ENCODE peak calls at places on chromosomes 11 and 22, in six cellular contexts. G, Q, E, O, T and I are unnamed samples. For H3K36me3 and H3K27me3, the result is how much of the 10 kb centered on the place peaks cover.

GRCh38 chr11:62410972-62411371 is 7.9 kb upstream of the SCGB1A1 start:
- DNase-seq in Q (no peak), T (no peak), E (no peak), O (no peak), G (no peak), I (peak)

GRCh38 chr22:37300551-37301017 is 18.3 kb downstream of the CYTH4 start:
- DNase-seq in O (no peak), T (no peak), G (peak), Q (no peak), E (no peak), I (peak)

GRCh38 chr22:45878051-45878764 is 98.8 kb downstream of the WNT7B start:
- DNase-seq in T (no peak), G (no peak), E (peak), O (no peak), Q (peak), I (peak)

GRCh38 chr11:7858001-7858400 is 61.3 kb upstream of the OR5P2 start:
- DNase-seq in O (no peak), T (peak), Q (no peak), G (no peak), E (no peak), I (no peak)

GRCh38 chr22:19352766-19353165 is 61.2 kb upstream of the CLTCL1 start:
- DNase-seq in O (no peak), E (no peak), T (no peak), Q (no peak), G (no peak), I (no peak)

GRCh38 chr22:43848366-43849171 is 13.7 kb downstream of the SULT4A1 start:
- DNase-seq in T (no peak), E (no peak), Q (peak), G (no peak), O (peak), I (peak)

GRCh38 chr11:85809881-85810280 is 1.1 kb downstream of the SYTL2 start:
- DNase-seq in O (no peak), T (peak), G (peak), E (no peak), Q (no peak), I (peak)

GRCh38 chr11:37503411-37504065 is 905.5 kb upstream of the RAG2 start:
- DNase-seq in E (no peak), Q (no peak), G (no peak), T (no peak), O (no peak), I (no peak)

GRCh38 chr11:2381494-2382128 is 4.5 kb downstream of the CD81 start:
- DNase-seq in O (no peak), G (no peak), T (no peak), E (peak), Q (no peak), I (no peak)

GRCh38 chr11:3378426-3379423 is at the start of gene ZNF195:
- DNase-seq in O (peak), Q (peak), G (peak), E (peak), T (peak), I (peak)

GRCh38 chr11:34508514-34508913 is 5.1 kb downstream of the ELF5 start:
- DNase-seq in O (peak), E (no peak), Q (no peak), T (no peak), G (no peak), I (no peak)

GRCh38 chr22:32801001-32801435 is 487 bp upstream of the TIMP3 start:
- DNase-seq in E (no peak), O (no peak), G (no peak), Q (no peak), T (peak), I (no peak)
- H3K4me3 ChIP-seq in E (peak), O (peak), G (no peak), Q (peak), T (peak), I (peak)

DNA sequence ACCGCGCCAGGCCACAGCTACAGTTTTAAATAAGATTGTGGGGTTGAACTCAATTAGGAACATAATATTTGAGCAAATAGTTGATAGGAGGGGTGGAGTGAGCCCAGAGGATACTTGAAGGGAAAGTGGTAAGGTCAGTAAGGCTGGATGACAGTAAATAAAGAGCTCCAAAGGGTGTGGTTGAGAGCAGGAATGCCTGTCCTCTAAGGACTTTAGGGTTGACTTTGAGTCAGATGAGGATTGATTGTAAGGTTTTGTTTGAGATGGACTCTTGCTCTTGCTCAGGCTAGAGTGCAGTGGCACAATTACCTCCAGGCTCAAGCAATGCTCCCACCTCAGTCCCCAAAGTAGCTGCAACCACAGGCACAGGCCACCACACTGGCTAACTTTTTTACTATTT is 2.4 kb downstream of the FOXR1 start:
- DNase-seq in E (no peak), Q (no peak), O (no peak), T (no peak), G (no peak), I (no peak)
- H3K36me3 ChIP-seq in E (under half), Q (under half), O (under half), T (under half), G (under half), I (under half)

DNA sequence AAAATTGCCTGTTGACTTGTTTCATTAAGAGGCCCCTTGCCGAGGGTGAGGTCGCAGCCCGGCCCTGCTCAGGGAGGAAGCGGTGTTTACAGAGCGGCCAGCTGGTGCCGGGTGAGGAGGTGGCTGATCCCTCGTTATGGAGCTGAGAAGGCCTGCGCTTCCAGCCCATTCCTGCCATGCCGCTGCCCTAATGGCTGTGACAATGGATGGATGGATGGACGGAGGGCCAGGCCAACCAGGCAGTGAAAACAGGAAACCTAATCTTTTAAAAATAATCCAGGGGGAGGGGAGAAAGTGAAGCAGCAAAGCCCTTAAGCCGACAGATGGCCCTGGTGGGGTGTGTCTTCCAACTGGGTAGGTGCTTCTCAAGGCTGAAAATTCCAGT is 38.5 kb downstream of the BCR start:
- DNase-seq in E (peak), T (no peak), O (peak), Q (peak), G (no peak), I (peak)
- H3K27me3 ChIP-seq in E (under half), T (under half), O (under half), Q (under half), G (under half), I (under half)

GRCh38 chr11:131910491-131911387 is 540.3 kb downstream of the NTM start:
- DNase-seq in T (no peak), Q (no peak), E (no peak), O (peak), G (no peak), I (peak)

GRCh38 chr11:131908316-131908715 is 537.9 kb downstream of the NTM start:
- DNase-seq in E (no peak), T (no peak), G (no peak), Q (no peak), O (no peak), I (no peak)

GRCh38 chr11:131912127-131912526 is 541.7 kb downstream of the NTM start:
- DNase-seq in O (no peak), Q (no peak), E (no peak), G (no peak), T (peak), I (no peak)

GRCh38 chr11:131907371-131907770 is 537.0 kb downstream of the NTM start:
- DNase-seq in O (no peak), T (no peak), E (no peak), G (no peak), Q (no peak), I (no peak)

GRCh38 chr11:131909426-131910200 is 539.2 kb downstream of the NTM start:
- DNase-seq in T (no peak), O (no peak), Q (no peak), G (no peak), E (no peak), I (no peak)
- H3K4me3 ChIP-seq in T (no peak), O (no peak), Q (no peak), G (no peak), E (no peak), I (no peak)

GRCh38 chr11:68930991-68931855 is 27.5 kb downstream of the IGHMBP2 start:
- DNase-seq in T (no peak), Q (no peak), O (no peak), E (no peak), G (no peak), I (peak)

GRCh38 chr11:68928481-68928880 is 24.8 kb downstream of the IGHMBP2 start:
- DNase-seq in G (no peak), T (no peak), O (peak), Q (no peak), E (no peak), I (no peak)

GRCh38 chr11:68928108-68928429 is 24.4 kb downstream of the IGHMBP2 start:
- DNase-seq in E (no peak), T (no peak), Q (no peak), O (no peak), G (no peak), I (no peak)

GRCh38 chr11:68929135-68929534 is 25.4 kb downstream of the IGHMBP2 start:
- DNase-seq in O (no peak), Q (no peak), G (no peak), E (no peak), T (no peak), I (peak)

DNA sequence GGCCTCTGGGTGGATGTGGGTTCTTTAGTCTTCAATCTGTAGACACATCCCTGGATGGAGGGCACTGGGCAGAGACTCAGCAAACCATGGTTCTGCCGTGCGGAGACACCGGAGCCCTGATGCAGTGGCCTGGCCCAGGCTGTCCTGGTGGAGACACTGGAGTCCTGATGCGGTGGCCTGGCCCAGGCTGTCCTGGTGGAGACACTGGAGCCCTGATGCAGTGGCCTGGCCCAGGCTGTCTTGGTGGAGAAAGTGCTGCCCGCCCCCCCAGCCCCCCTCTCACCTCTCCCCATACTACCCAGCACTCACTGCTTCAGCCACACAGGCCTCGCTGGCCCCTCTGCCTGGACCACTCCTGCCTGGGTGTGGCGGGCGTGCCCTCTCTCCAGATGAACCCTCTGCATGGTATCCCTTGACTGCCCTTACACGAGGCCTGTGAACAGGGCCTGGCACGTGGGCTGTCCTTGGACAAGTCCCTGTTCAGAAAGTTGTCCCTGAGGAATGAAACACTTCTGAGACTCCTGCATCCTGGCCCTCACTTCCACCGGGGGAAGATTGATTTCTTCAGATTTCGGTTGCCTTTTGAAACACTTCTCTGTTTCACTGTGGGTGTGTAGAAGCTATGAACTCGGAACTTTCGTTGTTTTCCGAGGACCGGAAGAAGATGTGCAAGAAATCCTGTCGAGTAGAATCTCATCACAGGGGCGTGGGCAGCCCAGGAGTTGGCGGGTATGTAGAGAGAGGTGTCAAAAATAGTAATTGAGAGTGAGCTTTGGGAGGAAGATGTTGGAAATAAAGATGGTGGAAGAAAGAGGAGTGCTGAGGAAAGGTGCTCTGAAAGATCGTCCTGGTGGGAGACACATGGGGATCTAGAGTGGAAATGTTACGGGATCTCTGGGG is 26.3 kb downstream of the IGHMBP2 start:
- DNase-seq in G (no peak), T (no peak), E (no peak), O (no peak), Q (no peak), I (no peak)
- H3K36me3 ChIP-seq in G (under half), T (half or more), E (half or more), O (under half), Q (half or more), I (under half)

GRCh38 chr11:17410606-17411379 is 22.3 kb upstream of the KCNJ11 start:
- DNase-seq in E (no peak), T (no peak), Q (no peak), G (no peak), O (no peak), I (no peak)

GRCh38 chr11:17412488-17413180 is 24.2 kb upstream of the KCNJ11 start:
- DNase-seq in O (no peak), Q (no peak), G (no peak), E (no peak), T (no peak), I (peak)

GRCh38 chr11:17408641-17409040 is 20.2 kb upstream of the KCNJ11 start:
- DNase-seq in G (no peak), T (no peak), Q (no peak), O (no peak), E (no peak), I (no peak)

GRCh38 chr11:17413414-17414316 is 25.2 kb upstream of the KCNJ11 start:
- DNase-seq in G (no peak), Q (peak), E (no peak), T (no peak), O (no peak), I (no peak)

GRCh38 chr11:17411418-17411817 is 23.0 kb upstream of the KCNJ11 start:
- DNase-seq in E (no peak), O (no peak), T (no peak), G (no peak), Q (no peak), I (no peak)
- H3K27me3 ChIP-seq in E (under half), O (under half), T (under half), G (under half), Q (under half), I (under half)

GRCh38 chr11:59766542-59766941 is 11.4 kb downstream of the STX3 start:
- DNase-seq in Q (no peak), G (no peak), E (no peak), T (no peak), O (no peak), I (no peak)

GRCh38 chr11:59769086-59769485 is 13.9 kb downstream of the STX3 start:
- DNase-seq in Q (no peak), G (no peak), O (no peak), E (no peak), T (no peak), I (no peak)

GRCh38 chr11:59765068-59765770 is 10.0 kb downstream of the STX3 start:
- DNase-seq in O (no peak), G (no peak), E (no peak), T (no peak), Q (no peak), I (no peak)

GRCh38 chr11:59769828-59770227 is 14.7 kb downstream of the STX3 start:
- DNase-seq in Q (no peak), O (no peak), G (no peak), E (no peak), T (no peak), I (no peak)

DNA sequence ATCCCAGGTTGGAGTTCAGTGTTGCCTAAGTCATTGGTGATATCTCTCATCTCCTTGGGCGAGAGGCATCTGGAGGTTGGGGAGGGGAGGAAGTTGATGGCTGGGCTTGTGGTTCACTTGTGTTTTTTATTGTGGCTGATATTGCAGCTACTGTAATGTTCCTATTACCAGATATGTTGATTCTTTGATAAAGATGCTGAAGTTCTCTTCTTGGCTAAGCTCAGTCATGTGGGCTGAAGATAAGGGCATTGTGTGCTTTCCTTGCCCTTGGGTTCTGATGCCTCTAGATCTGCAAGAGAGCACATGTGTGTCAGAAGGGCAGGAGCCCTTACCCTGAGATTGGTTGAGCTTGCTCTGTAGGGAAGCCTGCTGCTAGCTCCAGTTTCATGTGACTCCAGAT is 12.0 kb downstream of the STX3 start:
- DNase-seq in G (peak), O (peak), T (no peak), Q (no peak), E (no peak), I (no peak)
- H3K4me3 ChIP-seq in G (no peak), O (no peak), T (no peak), Q (no peak), E (no peak), I (no peak)

DNA sequence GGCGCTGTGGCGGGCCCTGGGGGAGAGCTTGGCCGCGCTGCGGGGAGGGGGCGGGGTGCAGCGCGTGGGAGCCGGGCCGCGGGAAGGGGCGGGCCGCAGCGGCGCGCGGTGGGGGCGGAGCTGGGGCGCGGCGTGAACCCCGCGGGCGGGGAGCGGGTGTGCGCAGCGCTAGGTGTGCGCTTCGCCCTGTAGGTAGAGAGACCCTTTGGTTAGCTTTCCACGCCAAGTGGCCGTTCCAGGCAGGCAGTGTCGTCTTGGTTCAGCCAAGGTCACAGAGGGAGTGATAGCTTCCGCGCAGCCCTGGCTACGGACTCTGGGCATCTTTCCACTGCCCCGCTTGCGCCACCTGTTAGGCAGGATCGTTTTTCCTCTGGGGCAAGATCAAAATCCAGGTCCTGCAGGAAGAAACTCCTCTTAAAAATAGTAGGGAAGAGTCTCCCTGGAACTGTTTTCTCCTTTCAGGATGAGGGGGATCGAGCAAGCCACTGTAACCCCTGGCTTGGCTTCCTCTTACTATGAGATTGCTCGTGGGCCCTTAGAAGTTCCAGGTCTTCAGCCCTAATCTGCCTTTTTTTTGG is 434 bp downstream of the BANF1 start:
- DNase-seq in G (no peak), Q (no peak), T (peak), E (no peak), O (peak), I (no peak)
- H3K36me3 ChIP-seq in G (under half), Q (under half), T (under half), E (half or more), O (under half), I (under half)

GRCh38 chr11:342328-342727 is 21.7 kb upstream of the IFITM3 start:
- DNase-seq in Q (no peak), E (no peak), T (no peak), G (no peak), O (no peak), I (no peak)
- H3K27me3 ChIP-seq in Q (under half), E (under half), T (under half), G (under half), O (under half), I (under half)